ENCODE peak calls at places on chromosomes 4 and X, in four cellular contexts. U, D, Q and R are unnamed samples. For H3K27me3, the result is how much of the 10 kb centered on the place peaks cover.

GRCh38 chrX:131305926-131306325 is 16.8 kb upstream of the IGSF1 start:
- DNase-seq in U (no peak), D (no peak), Q (no peak), R (no peak)

GRCh38 chr4:23097251-23097650 is 404.5 kb downstream of the GBA3 start:
- DNase-seq in U (no peak), D (no peak), Q (no peak), R (no peak)

GRCh38 chrX:136055651-136056221 is 70.5 kb downstream of the SLC9A6 start:
- DNase-seq in U (no peak), D (no peak), Q (no peak), R (no peak)

GRCh38 chr4:170854097-170854496 is 764.3 kb upstream of the AADAT start:
- DNase-seq in U (no peak), D (no peak), Q (no peak), R (no peak)

GRCh38 chr4:173538148-173538902 is 8.3 kb upstream of the HAND2 start:
- DNase-seq in U (peak), D (no peak), Q (no peak), R (no peak)

GRCh38 chr4:77854431-77855111 is 8.1 kb upstream of the MRPL1 start:
- DNase-seq in U (no peak), D (no peak), Q (no peak), R (no peak)

GRCh38 chr4:139700568-139700967 is 34.9 kb downstream of the MGST2 start:
- DNase-seq in U (no peak), D (no peak), Q (no peak), R (no peak)

GRCh38 chr4:24475756-24476155 is 108.6 kb downstream of the DHX15 start:
- DNase-seq in U (no peak), D (no peak), Q (no peak), R (no peak)

GRCh38 chr4:53614616-53615015 is 23.3 kb upstream of the LNX1 start:
- DNase-seq in U (no peak), D (no peak), Q (peak), R (no peak)

GRCh38 chr4:87849612-87850011 is 16.8 kb downstream of the MEPE start:
- DNase-seq in U (no peak), D (no peak), Q (no peak), R (no peak)

GRCh38 chr4:129429566-129430339 is 333.8 kb downstream of the C4orf33 start:
- DNase-seq in U (no peak), D (no peak), Q (no peak), R (no peak)

GRCh38 chrX:51456814-51457213 is 39.6 kb downstream of the NUDT11 start:
- DNase-seq in U (no peak), D (no peak), Q (peak), R (peak)

DNA sequence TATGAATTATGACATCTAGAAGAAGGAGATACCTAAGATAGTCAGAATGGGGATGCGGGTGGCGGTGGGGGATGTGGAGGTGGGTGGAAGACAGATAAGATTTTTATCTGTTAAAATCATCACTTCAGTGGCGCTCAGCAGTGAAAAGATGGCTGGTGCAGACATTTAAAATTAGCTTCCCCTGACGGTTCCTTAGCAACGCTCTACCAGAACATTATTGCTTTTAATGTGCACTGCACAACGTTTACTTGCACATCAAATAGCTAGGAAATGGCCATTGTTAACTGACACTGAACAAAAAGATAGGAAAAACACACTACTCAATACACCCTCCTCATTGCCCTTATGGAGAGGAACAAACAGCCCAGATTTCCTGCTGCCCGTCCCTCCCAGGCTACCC is 61.0 kb upstream of the FTHL17 start:
- DNase-seq in U (no peak), D (no peak), Q (no peak), R (no peak)
- TF ChIP-seq ELF1 in U (no peak), D (no peak), Q (no peak), R (no peak)

GRCh38 chrX:40009890-40010289 is 87.9 kb downstream of the BCOR start:
- DNase-seq in U (peak), D (no peak), Q (no peak), R (no peak)
- H3K27me3 ChIP-seq in U (under half), D (under half), Q (under half), R (under half)

GRCh38 chrX:4655743-4656142 is 942.3 kb upstream of the PRKX start:
- DNase-seq in U (no peak), D (no peak), Q (no peak), R (no peak)
- TF ChIP-seq ZBTB33 in U (no peak), D (no peak), Q (no peak), R (no peak)

DNA sequence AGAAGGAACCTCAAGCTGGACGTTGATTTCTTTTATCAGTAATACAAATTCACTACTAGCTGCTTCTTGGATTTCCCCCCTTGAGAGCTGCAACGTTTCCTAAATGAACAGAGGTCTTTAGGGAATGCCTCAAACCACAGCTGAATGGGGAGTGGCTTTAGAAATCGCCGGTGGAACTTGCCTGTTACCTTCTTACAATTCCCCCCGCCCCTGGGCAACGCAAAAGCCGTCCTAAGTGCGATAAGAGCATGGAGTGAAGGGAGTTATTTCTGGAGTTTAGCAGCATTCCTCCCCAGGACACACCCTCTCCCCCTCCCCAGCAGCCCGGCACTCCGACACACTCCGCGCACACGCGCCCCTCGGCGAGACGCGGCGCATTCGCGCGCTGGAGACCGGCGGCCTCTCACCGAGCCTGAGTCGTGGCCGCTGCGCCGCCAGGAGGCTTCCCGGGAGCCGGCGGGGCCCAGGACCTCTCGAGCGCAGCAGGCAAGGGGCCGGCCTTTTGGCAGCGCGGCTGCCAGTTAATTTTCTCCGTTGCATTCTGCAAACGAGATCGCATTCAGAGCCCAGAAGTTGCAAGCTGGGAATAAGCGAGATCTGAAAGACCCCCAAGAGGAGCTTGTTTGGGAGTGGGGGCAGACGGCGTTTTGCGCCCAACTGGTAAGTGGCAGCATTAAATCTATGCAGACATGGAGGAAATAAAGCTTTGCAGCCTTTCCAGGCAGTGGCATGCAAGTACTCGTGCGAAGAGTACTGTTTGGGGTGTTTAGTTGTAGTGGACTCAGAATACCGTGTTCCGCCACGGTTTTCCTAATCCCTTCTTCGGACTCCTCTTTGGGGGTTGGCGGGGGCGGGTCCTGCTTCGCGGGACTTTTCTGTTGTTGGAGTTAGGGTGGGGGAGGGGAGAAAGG is 134.6 kb downstream of the PALLD start:
- DNase-seq in U (peak), D (no peak), Q (no peak), R (no peak)
- TF ChIP-seq ELF1 in U (no peak), D (no peak), Q (no peak), R (no peak)

GRCh38 chr4:66164869-66165268 is 494.6 kb upstream of the EPHA5 start:
- DNase-seq in U (no peak), D (no peak), Q (no peak), R (no peak)
- H3K27me3 ChIP-seq in U (under half), D (under half), Q (under half), R (under half)

GRCh38 chr4:132230025-132230424 is 919.1 kb upstream of the PCDH10 start:
- DNase-seq in U (no peak), D (no peak), Q (no peak), R (no peak)
- TF ChIP-seq ZBTB33 in U (no peak), D (no peak), Q (no peak), R (no peak)